ENCODE peak calls at places on chromosome 9, in seven cellular contexts. One of them, this sample, is unnamed.

GRCh38 chr9:100066539-100066938 is 32.3 kb downstream of the ERP44 start:
- DNase-seq in A549: no peak
- DNase-seq in activated T-helper 1 cell treated with Interleukin-2 at 50 U/mL for 16 hours: no peak
- DNase-seq in effector CD8-positive, alpha-beta T cell: no peak
- DNase-seq in lung microvascular endothelial cell: peak
- DNase-seq in NCI-H2029 treated with DMSO at 0.1 percent for 48 hours: no peak
- DNase-seq in stimulated activated CD8-positive, alpha-beta memory T cell treated with anti-CD3 and anti-CD28 coated beads, Interleukin-4, amount 100 ng/mL, for 1 hour: no peak
- DNase-seq in this sample: no peak

GRCh38 chr9:98815552-98815951 is 8.1 kb downstream of the GALNT12 start:
- DNase-seq in A549: no peak
- DNase-seq in activated T-helper 1 cell treated with Interleukin-2 at 50 U/mL for 16 hours: no peak
- DNase-seq in effector CD8-positive, alpha-beta T cell: no peak
- DNase-seq in lung microvascular endothelial cell: no peak
- DNase-seq in NCI-H2029 treated with DMSO at 0.1 percent for 48 hours: no peak
- DNase-seq in stimulated activated CD8-positive, alpha-beta memory T cell treated with anti-CD3 and anti-CD28 coated beads, Interleukin-4, amount 100 ng/mL, for 1 hour: no peak
- DNase-seq in this sample: no peak

GRCh38 chr9:112061152-112061740 is 113.9 kb downstream of the SUSD1 start:
- DNase-seq in A549: peak
- DNase-seq in activated T-helper 1 cell treated with Interleukin-2 at 50 U/mL for 16 hours: no peak
- DNase-seq in effector CD8-positive, alpha-beta T cell: no peak
- DNase-seq in lung microvascular endothelial cell: peak
- DNase-seq in NCI-H2029 treated with DMSO at 0.1 percent for 48 hours: no peak
- DNase-seq in stimulated activated CD8-positive, alpha-beta memory T cell treated with anti-CD3 and anti-CD28 coated beads, Interleukin-4, amount 100 ng/mL, for 1 hour: no peak
- DNase-seq in this sample: no peak

GRCh38 chr9:17229945-17230560 is 95.2 kb downstream of the CNTLN start:
- DNase-seq in A549: no peak
- DNase-seq in activated T-helper 1 cell treated with Interleukin-2 at 50 U/mL for 16 hours: no peak
- DNase-seq in effector CD8-positive, alpha-beta T cell: no peak
- DNase-seq in lung microvascular endothelial cell: no peak
- DNase-seq in NCI-H2029 treated with DMSO at 0.1 percent for 48 hours: no peak
- DNase-seq in stimulated activated CD8-positive, alpha-beta memory T cell treated with anti-CD3 and anti-CD28 coated beads, Interleukin-4, amount 100 ng/mL, for 1 hour: no peak
- DNase-seq in this sample: no peak

GRCh38 chr9:2271426-2271825 is 256.3 kb downstream of the SMARCA2 start:
- DNase-seq in A549: no peak
- DNase-seq in activated T-helper 1 cell treated with Interleukin-2 at 50 U/mL for 16 hours: no peak
- DNase-seq in effector CD8-positive, alpha-beta T cell: no peak
- DNase-seq in lung microvascular endothelial cell: peak
- DNase-seq in NCI-H2029 treated with DMSO at 0.1 percent for 48 hours: peak
- DNase-seq in stimulated activated CD8-positive, alpha-beta memory T cell treated with anti-CD3 and anti-CD28 coated beads, Interleukin-4, amount 100 ng/mL, for 1 hour: no peak
- DNase-seq in this sample: no peak

GRCh38 chr9:5624655-5625054 is 4.3 kb upstream of the RIC1 start:
- DNase-seq in A549: no peak
- DNase-seq in activated T-helper 1 cell treated with Interleukin-2 at 50 U/mL for 16 hours: no peak
- DNase-seq in effector CD8-positive, alpha-beta T cell: no peak
- DNase-seq in lung microvascular endothelial cell: no peak
- DNase-seq in NCI-H2029 treated with DMSO at 0.1 percent for 48 hours: no peak
- DNase-seq in stimulated activated CD8-positive, alpha-beta memory T cell treated with anti-CD3 and anti-CD28 coated beads, Interleukin-4, amount 100 ng/mL, for 1 hour: no peak
- DNase-seq in this sample: no peak

GRCh38 chr9:134377976-134378375 is 51.7 kb downstream of the RXRA start:
- DNase-seq in A549: peak
- DNase-seq in activated T-helper 1 cell treated with Interleukin-2 at 50 U/mL for 16 hours: no peak
- DNase-seq in effector CD8-positive, alpha-beta T cell: no peak
- DNase-seq in lung microvascular endothelial cell: no peak
- DNase-seq in NCI-H2029 treated with DMSO at 0.1 percent for 48 hours: no peak
- DNase-seq in stimulated activated CD8-positive, alpha-beta memory T cell treated with anti-CD3 and anti-CD28 coated beads, Interleukin-4, amount 100 ng/mL, for 1 hour: no peak
- DNase-seq in this sample: no peak

GRCh38 chr9:93471135-93471534 is 17.8 kb upstream of the FAM120AOS start:
- DNase-seq in A549: no peak
- DNase-seq in activated T-helper 1 cell treated with Interleukin-2 at 50 U/mL for 16 hours: no peak
- DNase-seq in effector CD8-positive, alpha-beta T cell: no peak
- DNase-seq in lung microvascular endothelial cell: peak
- DNase-seq in NCI-H2029 treated with DMSO at 0.1 percent for 48 hours: no peak
- DNase-seq in stimulated activated CD8-positive, alpha-beta memory T cell treated with anti-CD3 and anti-CD28 coated beads, Interleukin-4, amount 100 ng/mL, for 1 hour: no peak
- DNase-seq in this sample: no peak